ENCODE peak calls at places on chromosomes 4 and X, in four cellular contexts. A is GM04504, X is ACHN, E is fibroblast of the aortic adventitia. I is an unnamed sample.

GRCh38 chr4:152162331-152162697 is 373.6 kb downstream of the FBXW7 start:
- DNase-seq in X (no peak), E (peak), A (no peak), I (no peak)

GRCh38 chr4:109383823-109384222 is 49.8 kb upstream of the SEC24B start:
- DNase-seq in A (no peak), E (no peak), X (no peak), I (no peak)

GRCh38 chr4:142548491-142548890 is 297.6 kb downstream of the INPP4B start:
- DNase-seq in E (no peak), A (no peak), X (no peak), I (no peak)

GRCh38 chr4:121594796-121595526 is 101.8 kb downstream of the ANXA5 start:
- DNase-seq in E (peak), A (peak), X (peak), I (no peak)

GRCh38 chr4:95020521-95020920 is 262.8 kb downstream of the BMPR1B start:
- DNase-seq in A (no peak), X (no peak), E (no peak), I (no peak)

GRCh38 chr4:73735231-73735630 is 5.1 kb upstream of the CXCL8 start:
- DNase-seq in X (no peak), A (peak), E (peak), I (no peak)

GRCh38 chr4:52931238-52931637 is 69.1 kb downstream of the RASL11B start:
- DNase-seq in E (no peak), A (no peak), X (no peak), I (no peak)

GRCh38 chrX:17295788-17296187 is 79.2 kb upstream of the NHS start:
- DNase-seq in E (no peak), X (no peak), A (no peak), I (no peak)

GRCh38 chr4:128590773-128591172 is 218.7 kb upstream of the JADE1 start:
- DNase-seq in A (no peak), E (peak), X (no peak), I (no peak)

GRCh38 chr4:84995386-84995785 is 28.9 kb upstream of the WDFY3 start:
- DNase-seq in A (no peak), X (no peak), E (no peak), I (no peak)

GRCh38 chr4:53534684-53535083 is 56.6 kb downstream of the LNX1 start:
- DNase-seq in A (no peak), E (no peak), X (no peak), I (no peak)

GRCh38 chr4:24477919-24478318 is 106.4 kb downstream of the DHX15 start:
- DNase-seq in A (no peak), X (peak), E (peak), I (no peak)

GRCh38 chrX:634306-634958 is 3.8 kb downstream of the SHOX start:
- DNase-seq in X (no peak), A (no peak), E (no peak), I (no peak)

GRCh38 chr4:158814207-158814606 is 45.4 kb downstream of the FNIP2 start:
- DNase-seq in A (no peak), E (no peak), X (no peak), I (no peak)

GRCh38 chr4:38468491-38468890 is 195.5 kb upstream of the KLF3 start:
- DNase-seq in X (no peak), A (no peak), E (no peak), I (no peak)

GRCh38 chr4:71189471-71189870 is 149.3 kb upstream of the SLC4A4 start:
- DNase-seq in A (no peak), E (peak), X (peak), I (no peak)

GRCh38 chrX:45710081-45710801 is 509.6 kb upstream of the DIPK2B start:
- DNase-seq in A (peak), X (peak), E (peak), I (no peak)

GRCh38 chr4:87241341-87241740 is 20.9 kb upstream of the KLHL8 start:
- DNase-seq in E (no peak), X (no peak), A (no peak), I (no peak)

GRCh38 chrX:140071037-140071436 is 105.7 kb upstream of the CXorf66 start:
- DNase-seq in A (no peak), X (no peak), E (no peak), I (no peak)

I was measured in activated CD4-positive, alpha-beta T cell treated with anti-CD3 and anti-CD28 coated beads for 1 hour.